ENCODE peak calls at places on chromosomes 11 and 22, in seven cellular contexts. B is left ventricle myocardium inferior; U is WERI-Rb-1; L is Panc1; D is CD8-positive, alpha-beta T cell; J is left lung; E is cardiac muscle cell. M is an unnamed sample.

GRCh38 chr22:45312856-45313255 is 3.1 kb downstream of the FAM118A start:
- DNase-seq in D (no peak), B (no peak), U (no peak), E (no peak), L (no peak), J (no peak), M (no peak)

GRCh38 chr22:37894939-37895670 is 11.0 kb upstream of the MICALL1 start:
- DNase-seq in U (no peak), D (no peak), L (no peak), J (peak; percentile 51), B (no peak), E (no peak), M (no peak)

GRCh38 chr11:73206751-73207280 is 11.3 kb upstream of the P2RY2 start:
- DNase-seq in U (no peak), D (no peak), L (no peak), E (no peak), J (no peak), B (no peak), M (no peak)

GRCh38 chr11:109772846-109773400 is 320.3 kb upstream of the ZC3H12C start:
- DNase-seq in B (no peak), D (no peak), L (no peak), E (no peak), J (no peak), U (peak; percentile 87), M (no peak)

GRCh38 chr22:39197578-39197977 is 45.1 kb upstream of the CBX7 start:
- DNase-seq in D (no peak), E (no peak), J (no peak), U (no peak), B (no peak), L (no peak), M (no peak)

GRCh38 chr22:41028841-41029240 is 63.6 kb upstream of the EP300 start:
- DNase-seq in E (peak; percentile 93), L (no peak), D (no peak), U (no peak), J (no peak), B (no peak), M (peak; percentile 78)

GRCh38 chr22:41286639-41287091 is 678 bp upstream of the RANGAP1 start:
- DNase-seq in J (no peak), U (peak; percentile 21), B (no peak), D (peak; percentile 66), L (no peak), E (peak; percentile 33), M (no peak)

GRCh38 chr11:125941606-125942275 is 4.1 kb upstream of the VSIG10L2 start:
- DNase-seq in U (peak; percentile 81), E (peak; percentile 48), L (no peak), D (no peak), J (no peak), B (peak; percentile 61), M (no peak)

GRCh38 chr22:29266564-29267461 is 968 bp downstream of the RHBDD3 start:
- DNase-seq in D (no peak), U (peak; percentile 41), E (peak; percentile 54), L (no peak), J (no peak), B (no peak), M (no peak)

GRCh38 chr22:37496651-37497599 is 10.7 kb upstream of the MFNG start:
- DNase-seq in L (peak; percentile 35), U (peak; percentile 84), D (no peak), E (peak; percentile 91), B (no peak), J (no peak), M (peak; percentile 71)

GRCh38 chr11:10628506-10629236 is 60.2 kb upstream of the LYVE1 start:
- DNase-seq in U (no peak), L (no peak), E (no peak), D (no peak), B (no peak), J (no peak), M (no peak)

GRCh38 chr11:69641681-69642548 is 959 bp downstream of the CCND1 start:
- DNase-seq in J (no peak), D (no peak), E (peak; percentile 27), U (no peak), L (no peak), B (no peak), M (no peak)

GRCh38 chr22:19708323-19709011 is 5.8 kb upstream of the SEPTIN5 start:
- DNase-seq in D (no peak), J (no peak), L (no peak), E (no peak), U (no peak), B (no peak), M (no peak)

GRCh38 chr22:41831383-41831782 is 1.5 kb upstream of the SREBF2 start:
- DNase-seq in E (peak; percentile 40), B (no peak), D (no peak), L (no peak), J (no peak), U (no peak), M (no peak)

GRCh38 chr22:25199726-25200520 is at the start of gene CRYBB3:
- DNase-seq in D (no peak), J (no peak), B (no peak), L (no peak), U (no peak), E (no peak), M (no peak)

GRCh38 chr11:103529217-103529684 is 420.0 kb downstream of the DYNC2H1 start:
- DNase-seq in B (no peak), J (no peak), E (peak; percentile 43), D (no peak), L (peak; percentile 20), U (peak; percentile 21), M (no peak)

GRCh38 chr11:1121343-1122331 is 36.1 kb upstream of the MUC5AC start:
- DNase-seq in D (no peak), E (no peak), L (no peak), B (no peak), J (no peak), U (no peak), M (no peak)

GRCh38 chr22:39316440-39317083 is 2.9 kb downstream of the RPL3 start:
- DNase-seq in U (peak; percentile 65), D (peak; percentile 83), E (peak; percentile 95), B (peak; percentile 61), L (no peak), J (peak; percentile 77), M (peak; percentile 81)

GRCh38 chr11:72643547-72643946 is 30.7 kb downstream of the PDE2A start:
- DNase-seq in U (no peak), B (no peak), D (no peak), E (peak; percentile 15), L (peak; percentile 43), J (no peak), M (no peak)

GRCh38 chr22:24157783-24158170 is 23.5 kb upstream of the SUSD2 start:
- DNase-seq in D (no peak), J (peak; percentile 51), E (no peak), U (peak; percentile 63), B (no peak), L (no peak), M (no peak)

GRCh38 chr22:18068381-18068988 is 9.3 kb upstream of the PEX26 start:
- DNase-seq in L (no peak), U (no peak), E (no peak), J (no peak), D (no peak), B (no peak), M (no peak)

GRCh38 chr11:62786318-62787004 is 741 bp upstream of the TMEM179B start:
- DNase-seq in L (no peak), E (peak; percentile 85), B (peak; percentile 91), J (peak; percentile 88), D (peak; percentile 82), U (peak; percentile 90), M (no peak)

GRCh38 chr11:134134167-134134566 is 65.3 kb downstream of the JAM3 start:
- DNase-seq in E (no peak), L (no peak), D (no peak), B (no peak), U (no peak), J (no peak), M (no peak)
- H3K27me3 ChIP-seq in E (no peaks in the 10 kb centered on the region), L (no peaks in the 10 kb centered on the region), D (no peaks in the 10 kb centered on the region), B (no peaks in the 10 kb centered on the region), U (no peaks in the 10 kb centered on the region), J (no peaks in the 10 kb centered on the region), M (no peaks in the 10 kb centered on the region)

DNA sequence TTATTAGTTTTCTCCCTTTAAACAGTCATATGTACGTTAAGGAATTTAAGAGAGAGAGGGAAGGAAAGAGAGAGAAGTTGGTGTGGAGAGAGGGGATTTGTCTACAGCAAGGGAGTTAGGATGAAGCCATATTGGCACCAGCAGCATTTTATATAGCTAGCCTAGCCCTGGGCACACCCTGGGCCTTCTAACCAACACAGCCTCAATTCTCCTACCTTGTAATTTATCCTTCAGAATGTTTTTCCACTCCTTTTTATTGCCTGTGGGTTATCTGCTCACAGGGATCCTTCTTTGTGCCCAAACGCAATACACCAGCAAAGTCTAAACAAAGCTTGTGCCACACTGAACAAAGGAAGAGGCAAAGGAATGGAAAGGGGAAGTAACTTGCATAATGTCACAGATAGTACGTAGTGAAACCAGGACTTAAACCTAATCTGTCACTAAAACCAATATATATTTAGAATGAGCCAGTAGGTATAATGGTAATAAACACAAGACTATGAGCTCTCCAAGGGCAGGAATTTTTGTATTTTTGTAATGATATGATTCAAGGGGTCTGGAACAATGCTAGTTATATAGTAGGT is 613.8 kb upstream of the TENM4 start:
- DNase-seq in E (no peak), B (no peak), J (no peak), D (no peak), U (no peak), L (no peak), M (no peak)
- TF ChIP-seq CTCF in E (no peak), B (no peak), J (no peak), D (no peak), U (no peak), L (no peak), M (no peak)

DNA sequence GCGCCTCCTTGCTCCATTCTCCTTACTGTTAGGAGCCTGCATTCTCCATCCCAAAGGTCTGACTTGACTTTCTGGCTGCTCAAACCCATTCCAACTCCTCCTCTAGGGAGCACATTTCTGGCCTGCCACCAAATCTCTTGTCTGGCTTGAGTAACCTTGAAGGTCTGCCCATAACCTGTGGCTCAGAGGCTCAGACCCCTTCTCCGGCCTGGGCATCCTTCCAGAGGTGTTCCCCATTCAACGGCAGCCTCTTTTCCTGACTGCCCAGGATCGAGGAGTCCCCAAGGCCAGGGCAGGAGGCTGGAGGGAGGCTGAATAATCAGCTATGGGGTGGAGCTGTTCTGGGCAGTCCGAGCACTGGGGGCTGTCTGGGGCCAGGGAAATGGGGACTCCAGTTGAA is 2.2 kb downstream of the RAD9A start:
- DNase-seq in J (no peak), B (no peak), D (no peak), L (no peak), E (no peak), U (no peak), M (no peak)
- H3K27ac ChIP-seq in J (no peak overlapping the region), B (no peak overlapping the region), D (no peak overlapping the region), L (no peak overlapping the region), E (no peak overlapping the region), U (no peak overlapping the region), M (no peak overlapping the region)

GRCh38 chr22:23026777-23027176 is 43.5 kb upstream of the GNAZ start:
- DNase-seq in L (no peak), B (no peak), E (no peak), J (no peak), D (no peak), U (no peak), M (no peak)

GRCh38 chr22:23031795-23032194 is 38.5 kb upstream of the GNAZ start:
- DNase-seq in J (no peak), B (no peak), L (no peak), U (no peak), D (no peak), E (no peak), M (no peak)

GRCh38 chr22:23033116-23033905 is 37.0 kb upstream of the GNAZ start:
- DNase-seq in B (no peak), E (no peak), U (no peak), J (no peak), D (no peak), L (no peak), M (no peak)

GRCh38 chr22:23032681-23033080 is 37.6 kb upstream of the GNAZ start:
- DNase-seq in D (no peak), J (no peak), E (no peak), L (no peak), U (no peak), B (no peak), M (no peak)

GRCh38 chr22:23029521-23030228 is 40.6 kb upstream of the GNAZ start:
- DNase-seq in D (no peak), U (no peak), E (no peak), L (no peak), J (no peak), B (no peak), M (no peak)
- H3K27me3 ChIP-seq in D (no peaks in the 10 kb centered on the region), U (no peaks in the 10 kb centered on the region), E (no peaks in the 10 kb centered on the region), L (no peaks in the 10 kb centered on the region), J (no peaks in the 10 kb centered on the region), B (peaks cover 40% of the 10 kb centered on the region), M (peaks cover 2% of the 10 kb centered on the region)